ENCODE peak calls at places on chromosomes 11 and 22, in six cellular contexts. One of them, this sample, is unnamed.

GRCh38 chr11:126176853-126177470 is 34.5 kb downstream of the RPUSD4 start:
- DNase-seq in H9: no peak
- DNase-seq in neuronal stem cell: no peak
- DNase-seq in IMR-90: no peak
- DNase-seq in mesenchymal stem cell: no peak
- DNase-seq in H1: no peak
- DNase-seq in this sample: no peak

GRCh38 chr11:34640050-34640971 is 19.4 kb downstream of the EHF start:
- DNase-seq in H9: peak
- DNase-seq in neuronal stem cell: no peak
- DNase-seq in IMR-90: no peak
- DNase-seq in mesenchymal stem cell: peak
- DNase-seq in H1: no peak
- DNase-seq in this sample: peak

GRCh38 chr22:50683086-50683993 is 10.7 kb downstream of the SHANK3 start:
- DNase-seq in H9: no peak
- DNase-seq in neuronal stem cell: no peak
- DNase-seq in IMR-90: no peak
- DNase-seq in mesenchymal stem cell: no peak
- DNase-seq in H1: no peak
- DNase-seq in this sample: no peak

GRCh38 chr11:9357041-9357440 is 27.4 kb upstream of the IPO7 start:
- DNase-seq in H9: no peak
- DNase-seq in neuronal stem cell: no peak
- DNase-seq in IMR-90: no peak
- DNase-seq in mesenchymal stem cell: no peak
- DNase-seq in H1: no peak
- DNase-seq in this sample: peak

GRCh38 chr22:20143883-20144665 is 6.8 kb downstream of the CCDC188 start:
- DNase-seq in H9: no peak
- DNase-seq in neuronal stem cell: no peak
- DNase-seq in IMR-90: no peak
- DNase-seq in mesenchymal stem cell: no peak
- DNase-seq in H1: no peak
- DNase-seq in this sample: no peak

GRCh38 chr11:85665756-85666155 is 827 bp upstream of the CREBZF start:
- DNase-seq in H9: no peak
- DNase-seq in neuronal stem cell: no peak
- DNase-seq in IMR-90: no peak
- DNase-seq in mesenchymal stem cell: no peak
- DNase-seq in H1: no peak
- DNase-seq in this sample: no peak

GRCh38 chr11:2990617-2991476 is 1.3 kb downstream of the NAP1L4 start:
- DNase-seq in H9: no peak
- DNase-seq in neuronal stem cell: no peak
- DNase-seq in IMR-90: no peak
- DNase-seq in mesenchymal stem cell: peak
- DNase-seq in H1: no peak
- DNase-seq in this sample: peak

GRCh38 chr11:128506999-128507591 is 80.3 kb downstream of the ETS1 start:
- DNase-seq in H9: no peak
- DNase-seq in neuronal stem cell: no peak
- DNase-seq in IMR-90: peak
- DNase-seq in mesenchymal stem cell: peak
- DNase-seq in H1: no peak
- DNase-seq in this sample: peak

GRCh38 chr11:17498058-17498457 is 21.4 kb upstream of the ABCC8 start:
- DNase-seq in H9: peak
- DNase-seq in neuronal stem cell: no peak
- DNase-seq in IMR-90: no peak
- DNase-seq in mesenchymal stem cell: no peak
- DNase-seq in H1: no peak
- DNase-seq in this sample: peak

GRCh38 chr11:3614742-3615171 is 27.0 kb downstream of the ART5 start:
- DNase-seq in H9: no peak
- DNase-seq in neuronal stem cell: no peak
- DNase-seq in IMR-90: no peak
- DNase-seq in mesenchymal stem cell: no peak
- DNase-seq in H1: no peak
- DNase-seq in this sample: peak

DNA sequence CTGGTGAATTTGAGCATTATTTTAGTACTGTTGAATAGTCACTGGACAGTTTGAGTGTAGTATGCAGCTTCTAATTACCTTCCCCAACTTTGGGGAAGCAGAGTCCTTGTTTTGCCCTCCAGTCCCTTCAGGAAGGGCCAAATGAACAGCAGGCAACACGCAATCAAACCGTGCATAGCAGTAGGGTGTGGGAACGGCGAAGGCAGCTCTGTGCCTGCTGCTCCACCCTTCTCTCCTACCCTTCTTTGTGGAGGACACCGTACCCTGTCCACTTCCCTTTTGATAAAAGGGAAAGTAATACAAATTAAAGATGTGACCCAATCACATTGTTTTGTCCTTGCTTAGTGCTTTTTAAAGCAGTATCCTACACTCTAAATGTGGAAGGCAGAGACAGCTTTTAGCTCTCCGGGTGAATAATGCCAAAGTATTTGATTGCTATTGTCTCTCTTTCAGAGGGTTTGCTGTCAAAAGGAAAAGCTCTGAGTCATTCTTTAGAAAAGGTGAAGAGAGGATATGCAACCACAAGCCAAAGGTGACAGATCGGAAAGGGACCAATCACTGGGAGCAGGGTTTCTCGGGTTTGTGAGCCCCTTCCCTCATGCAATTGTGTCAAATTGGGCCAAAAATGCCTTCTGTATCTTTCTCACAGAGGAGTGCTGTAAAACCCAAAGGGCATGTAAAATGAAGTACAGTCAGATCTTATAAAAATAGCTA is 407.3 kb upstream of the CCDC90B start:
- DNase-seq in H9: no peak
- DNase-seq in neuronal stem cell: no peak
- DNase-seq in IMR-90: no peak
- DNase-seq in mesenchymal stem cell: no peak
- DNase-seq in H1: no peak
- DNase-seq in this sample: peak
- H3K23ac ChIP-seq in H9: no peak
- H3K23ac ChIP-seq in neuronal stem cell: no peak
- H3K23ac ChIP-seq in IMR-90: no peak
- H3K23ac ChIP-seq in mesenchymal stem cell: no peak
- H3K23ac ChIP-seq in H1: no peak
- H3K23ac ChIP-seq in this sample: no peak

GRCh38 chr11:96169250-96169649 is 173.7 kb downstream of the MAML2 start:
- DNase-seq in H9: no peak
- DNase-seq in neuronal stem cell: no peak
- DNase-seq in IMR-90: no peak
- DNase-seq in mesenchymal stem cell: peak
- DNase-seq in H1: no peak
- DNase-seq in this sample: peak
- H3K27ac ChIP-seq in H9: no peak
- H3K27ac ChIP-seq in neuronal stem cell: no peak
- H3K27ac ChIP-seq in IMR-90: peak
- H3K27ac ChIP-seq in mesenchymal stem cell: peak
- H3K27ac ChIP-seq in H1: no peak
- H3K27ac ChIP-seq in this sample: no peak

GRCh38 chr11:7549681-7550080 is 35.9 kb downstream of the PPFIBP2 start:
- DNase-seq in H9: no peak
- DNase-seq in neuronal stem cell: no peak
- DNase-seq in IMR-90: no peak
- DNase-seq in mesenchymal stem cell: no peak
- DNase-seq in H1: no peak
- DNase-seq in this sample: no peak
- H3K23ac ChIP-seq in H9: no peak
- H3K23ac ChIP-seq in neuronal stem cell: no peak
- H3K23ac ChIP-seq in IMR-90: no peak
- H3K23ac ChIP-seq in mesenchymal stem cell: no peak
- H3K23ac ChIP-seq in H1: no peak
- H3K23ac ChIP-seq in this sample: no peak

GRCh38 chr11:114157476-114158050 is 98.1 kb downstream of the ZBTB16 start:
- DNase-seq in H9: no peak
- DNase-seq in neuronal stem cell: no peak
- DNase-seq in IMR-90: no peak
- DNase-seq in mesenchymal stem cell: no peak
- DNase-seq in H1: no peak
- DNase-seq in this sample: no peak
- H3K27ac ChIP-seq in H9: no peak
- H3K27ac ChIP-seq in neuronal stem cell: no peak
- H3K27ac ChIP-seq in IMR-90: no peak
- H3K27ac ChIP-seq in mesenchymal stem cell: no peak
- H3K27ac ChIP-seq in H1: no peak
- H3K27ac ChIP-seq in this sample: no peak

DNA sequence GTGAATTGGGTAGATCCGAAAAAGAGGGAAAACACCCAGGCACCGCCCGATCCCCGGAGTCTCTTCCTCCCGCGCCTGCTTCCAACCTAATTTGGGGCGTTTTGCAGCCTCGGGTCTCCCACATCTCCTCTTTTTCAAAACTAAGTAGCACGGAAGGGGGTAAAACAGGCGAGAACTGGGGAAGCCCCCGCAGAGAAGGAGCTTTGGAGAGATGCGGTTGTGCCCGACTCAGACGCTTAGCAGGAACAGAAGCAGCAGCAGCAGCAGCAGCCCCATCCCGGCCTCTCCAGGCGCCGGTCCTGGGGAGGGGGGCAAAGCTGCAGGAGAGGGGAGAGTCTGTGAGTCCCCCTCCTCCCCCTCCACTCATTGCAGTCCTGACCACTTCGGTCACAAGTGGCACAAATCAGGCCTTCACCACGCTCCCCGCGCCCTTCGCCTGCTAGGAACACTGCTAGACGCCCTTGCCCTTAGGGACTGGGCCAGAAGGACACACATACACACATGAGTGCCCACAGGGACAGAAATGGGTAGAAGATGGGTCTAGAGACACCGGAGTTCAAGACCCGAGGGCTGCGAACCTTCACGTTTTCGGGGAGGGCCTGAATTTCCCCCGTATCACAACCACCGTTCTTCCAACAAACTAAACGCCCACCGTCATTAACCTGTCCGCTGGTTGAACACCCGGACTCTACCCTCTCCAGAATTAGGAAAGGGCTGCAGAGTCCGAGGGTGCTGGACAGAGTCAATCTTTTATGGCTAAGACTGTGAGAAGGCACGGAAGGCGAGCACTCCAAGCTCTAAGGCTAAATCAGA is 98.3 kb upstream of the HSD17B12 start:
- DNase-seq in H9: no peak
- DNase-seq in neuronal stem cell: no peak
- DNase-seq in IMR-90: no peak
- DNase-seq in mesenchymal stem cell: no peak
- DNase-seq in H1: no peak
- DNase-seq in this sample: no peak
- H3K23ac ChIP-seq in H9: no peak
- H3K23ac ChIP-seq in neuronal stem cell: no peak
- H3K23ac ChIP-seq in IMR-90: no peak
- H3K23ac ChIP-seq in mesenchymal stem cell: no peak
- H3K23ac ChIP-seq in H1: no peak
- H3K23ac ChIP-seq in this sample: no peak

This sample was measured in mesendoderm.